ENCODE peak calls at places on chromosomes 1 and 21, in six cellular contexts. R is heart right ventricle, V is hepatocyte, Y is GM12878, E is A549, O is neural progenitor cell. M is an unnamed sample.
A peak's percentile ranks its signal among the peaks of the same experiment; 100 is the strongest.

GRCh38 chr1:204150702-204151561 is 912 bp downstream of the ETNK2 start:
- DNase-seq in E (no peak), V (no peak), R (no peak), Y (no peak), O (peak; percentile 61), M (peak; percentile 83)

GRCh38 chr1:30733520-30733919 is 10.1 kb upstream of the MATN1 start:
- DNase-seq in Y (no peak), V (no peak), O (no peak), E (no peak), R (no peak), M (peak; percentile 76)

GRCh38 chr1:16978589-16979474 is 1.6 kb downstream of the MFAP2 start:
- DNase-seq in Y (no peak), O (peak; percentile 23), V (peak; percentile 75), R (peak; percentile 54), E (no peak), M (peak; percentile 78)

GRCh38 chr21:24014381-24014780 is 1592.9 kb downstream of the MRPL39 start:
- DNase-seq in O (no peak), V (no peak), R (no peak), E (no peak), Y (no peak), M (no peak)

GRCh38 chr21:32411366-32412161 is 942 bp upstream of the EVA1C start:
- DNase-seq in E (no peak), Y (no peak), O (peak; percentile 55), R (peak; percentile 92), V (peak; percentile 67), M (peak; percentile 71)

GRCh38 chr1:41827991-41828570 is 90.6 kb downstream of the HIVEP3 start:
- DNase-seq in E (no peak), V (no peak), R (peak; percentile 26), Y (no peak), O (no peak), M (no peak)

GRCh38 chr1:201363455-201363854 is 14.0 kb downstream of the TNNT2 start:
- DNase-seq in E (no peak), O (no peak), V (no peak), Y (no peak), R (no peak), M (no peak)

GRCh38 chr1:42941640-42942330 is 16.9 kb downstream of the SLC2A1 start:
- DNase-seq in R (peak; percentile 76), V (peak; percentile 73), Y (no peak), E (no peak), O (no peak), M (no peak)

GRCh38 chr21:31284797-31285397 is 59.2 kb downstream of the TIAM1 start:
- DNase-seq in E (no peak), Y (no peak), O (no peak), V (no peak), R (no peak), M (no peak)

GRCh38 chr1:185864889-185865288 is 130.7 kb downstream of the HMCN1 start:
- DNase-seq in E (no peak), O (no peak), R (no peak), Y (no peak), V (no peak), M (no peak)

GRCh38 chr21:34129039-34129891 is 55.9 kb downstream of the MRPS6 start:
- DNase-seq in Y (no peak), R (peak; percentile 79), V (peak; percentile 85), E (no peak), O (peak; percentile 73), M (no peak)

GRCh38 chr1:212565571-212566305 is 42.8 kb upstream of the ATF3 start:
- DNase-seq in E (no peak), R (no peak), O (no peak), V (no peak), Y (no peak), M (no peak)

GRCh38 chr1:234186037-234186688 is 187.1 kb upstream of the COA6 start:
- DNase-seq in V (peak; percentile 44), R (no peak), O (no peak), E (peak; percentile 69), Y (no peak), M (no peak)

GRCh38 chr1:204463125-204464060 is 31.2 kb downstream of the PIK3C2B start:
- DNase-seq in R (no peak), E (no peak), O (no peak), V (peak; percentile 44), Y (no peak), M (no peak)

GRCh38 chr1:37471345-37472231 is 2.8 kb upstream of the ZC3H12A start:
- DNase-seq in O (peak; percentile 28), Y (no peak), V (peak; percentile 91), R (peak; percentile 72), E (peak; percentile 96), M (peak; percentile 79)

GRCh38 chr1:2807036-2807435 is 5.5 kb upstream of the TTC34 start:
- DNase-seq in V (no peak), O (no peak), E (no peak), Y (no peak), R (no peak), M (no peak)

GRCh38 chr1:178011101-178011828 is 41.4 kb upstream of the SEC16B start:
- DNase-seq in Y (no peak), R (no peak), O (no peak), V (no peak), E (peak; percentile 55), M (no peak)

GRCh38 chr1:86138746-86139145 is 17.8 kb downstream of the COL24A1 start:
- DNase-seq in E (no peak), V (no peak), R (no peak), O (no peak), Y (no peak), M (no peak)

GRCh38 chr1:117795190-117795589 is 134.2 kb downstream of the GDAP2 start:
- DNase-seq in E (no peak), O (no peak), R (peak; percentile 23), Y (no peak), V (no peak), M (no peak)

GRCh38 chr1:29547300-29547699 is 311.0 kb downstream of the PTPRU start:
- DNase-seq in E (no peak), V (no peak), O (no peak), R (no peak), Y (no peak), M (no peak)

GRCh38 chr1:118862755-118863154 is 125.4 kb downstream of the TBX15 start:
- DNase-seq in V (no peak), O (no peak), E (no peak), Y (no peak), R (no peak), M (no peak)

GRCh38 chr1:15289251-15289651 is 42.2 kb downstream of the FHAD1 start:
- DNase-seq in R (no peak), V (no peak), O (no peak), Y (no peak), E (no peak), M (no peak)

GRCh38 chr1:3905953-3906671 is 6.0 kb upstream of the C1orf174 start:
- DNase-seq in E (no peak), R (no peak), Y (no peak), V (no peak), O (no peak), M (no peak)

GRCh38 chr1:44994306-44994898 is 8.0 kb upstream of the EIF2B3 start:
- DNase-seq in O (no peak), E (no peak), Y (no peak), V (no peak), R (no peak), M (no peak)

GRCh38 chr1:154772611-154773515 is 97.2 kb downstream of the KCNN3 start:
- DNase-seq in O (peak; percentile 65), V (no peak), Y (no peak), E (no peak), R (no peak), M (peak; percentile 87)

DNA sequence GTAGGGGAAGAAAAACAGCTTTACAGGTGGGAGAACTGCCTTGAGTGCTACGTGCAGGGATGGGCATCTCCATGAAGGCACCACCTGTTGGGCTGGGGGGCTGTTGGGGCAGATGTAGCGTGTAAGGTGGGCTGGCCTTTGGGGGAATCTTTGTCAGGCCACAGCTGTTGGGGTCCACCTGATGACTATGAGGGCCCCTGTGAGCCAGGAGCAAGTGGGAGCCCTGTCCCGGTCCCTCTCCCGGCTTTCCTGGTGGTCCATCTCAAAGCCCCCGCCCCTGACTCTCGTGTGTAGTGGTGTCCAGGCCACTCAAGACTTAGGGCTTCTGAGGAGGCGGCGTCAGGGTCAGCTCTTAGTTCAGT is 13.5 kb downstream of the SLC37A1 start:
- DNase-seq in E (no peak), Y (no peak), V (no peak), R (no peak), O (no peak), M (no peak)
- H3K4me3 ChIP-seq in E (no peak overlapping the region), Y (peak overlapping the region; percentile 46), V (no peak overlapping the region), R (no peak overlapping the region), O (no peak overlapping the region), M (no peak overlapping the region)

GRCh38 chr1:214292317-214292716 is 11.4 kb downstream of the SMYD2 start:
- DNase-seq in Y (no peak), R (no peak), E (no peak), V (no peak), O (no peak), M (no peak)

GRCh38 chr1:214295934-214296333 is 15.0 kb downstream of the SMYD2 start:
- DNase-seq in E (no peak), O (no peak), R (no peak), V (no peak), Y (no peak), M (no peak)

DNA sequence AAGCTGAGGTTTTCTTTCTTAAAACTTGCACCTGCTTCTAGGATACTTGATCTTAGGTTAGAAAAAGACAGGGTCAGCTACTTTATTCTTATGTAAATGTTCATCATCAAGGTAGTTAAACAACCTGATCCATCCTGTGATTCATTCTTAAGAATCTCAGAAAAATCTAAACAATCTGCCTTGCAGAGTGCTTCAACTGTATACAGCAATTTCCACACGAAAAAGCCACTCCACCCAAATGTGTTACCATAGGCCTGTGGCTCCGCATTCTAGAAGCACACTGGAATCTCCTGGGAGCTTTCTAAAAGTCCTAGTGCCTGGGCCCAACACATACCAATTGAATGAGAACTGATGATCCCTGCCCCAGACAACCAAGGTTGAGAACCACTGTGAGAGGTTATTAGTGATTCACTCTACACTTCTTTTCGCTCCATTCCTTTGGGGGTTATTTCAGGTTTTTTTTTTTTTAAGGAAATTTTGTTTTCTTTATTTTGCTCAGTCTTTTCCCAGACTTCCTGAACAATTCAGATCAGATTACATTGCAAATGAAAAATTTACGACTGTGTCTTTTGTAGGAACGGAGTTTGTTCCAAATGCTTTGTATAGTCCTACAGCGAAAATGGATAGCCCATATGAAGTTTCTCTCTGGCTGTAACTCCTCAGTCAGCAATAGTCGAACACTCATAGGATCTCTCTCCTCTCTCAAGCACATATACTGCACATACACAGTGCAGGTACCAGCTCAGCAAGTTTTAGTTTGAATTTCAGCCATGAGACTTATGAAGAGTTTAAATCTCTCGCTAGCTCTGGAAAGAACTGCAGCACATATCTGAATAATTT is 16.1 kb downstream of the SMYD2 start:
- DNase-seq in E (no peak), R (no peak), Y (no peak), O (no peak), V (no peak), M (no peak)
- H3K4me3 ChIP-seq in E (no peak overlapping the region), R (no peak overlapping the region), Y (no peak overlapping the region), O (no peak overlapping the region), V (no peak overlapping the region), M (no peak overlapping the region)

DNA sequence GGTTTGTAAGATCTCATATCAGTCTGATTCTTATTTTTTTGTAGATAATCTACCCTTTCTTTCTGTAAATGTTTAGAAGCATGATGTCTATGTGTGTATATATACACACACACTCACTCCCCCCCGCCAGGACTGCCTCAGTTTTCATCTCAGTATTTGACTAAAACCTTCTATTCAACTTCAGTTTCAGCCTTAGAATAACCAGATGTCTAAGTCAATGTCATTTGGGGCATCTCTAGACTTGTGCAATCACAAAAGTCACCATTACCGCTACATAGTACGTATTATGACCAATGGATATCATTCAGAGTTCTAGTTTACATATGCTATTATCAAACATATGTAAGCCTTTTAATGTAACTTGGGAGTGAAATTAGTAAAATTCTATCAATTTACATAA is 53.3 kb upstream of the BOLA1 start:
- DNase-seq in O (peak; percentile 0), R (no peak), E (no peak), Y (no peak), V (no peak), M (no peak)
- H3K4me3 ChIP-seq in O (peak overlapping the region; percentile 96), R (no peak overlapping the region), E (no peak overlapping the region), Y (peak overlapping the region; percentile 47), V (no peak overlapping the region), M (peak overlapping the region; percentile 20)

GRCh38 chr1:26994772-26995625 is 1.5 kb downstream of the TRNP1 start:
- DNase-seq in O (no peak), E (no peak), R (no peak), Y (no peak), V (no peak), M (peak; percentile 63)
- H3K4me3 ChIP-seq in O (peak overlapping the region; percentile 57), E (peak overlapping the region; percentile 96), R (peak overlapping the region; percentile 67), Y (no peak overlapping the region), V (peak overlapping the region; percentile 69), M (peak overlapping the region; percentile 89)

M was measured in H7.